ENCODE peak calls at places on chromosomes 16 and 17, in nine cellular contexts. A is GM23338, H is GM23248, I is OCI-LY7, N is neural progenitor cell, M is PC-3, Q is SK-N-SH, P is HCT116, G is MM.1S. O is an unnamed sample.

GRCh38 chr16:14427371-14427948 is 202.6 kb downstream of the PARN start:
- DNase-seq in H (peak; percentile 13), G (no peak), P (no peak), Q (no peak), M (peak; percentile 16), I (no peak), N (no peak), A (no peak), O (no peak)

GRCh38 chr16:85176541-85177447 is 64.5 kb upstream of the CIBAR2 start:
- DNase-seq in Q (peak; percentile 60), M (no peak), A (no peak), I (no peak), P (no peak), H (peak; percentile 56), N (no peak), G (no peak), O (no peak)

GRCh38 chr17:78132086-78132676 is 1.6 kb downstream of the TMC8 start:
- DNase-seq in I (peak; percentile 80), Q (no peak), N (no peak), G (peak; percentile 81), H (no peak), P (no peak), M (peak; percentile 66), A (peak; percentile 77), O (peak; percentile 63)

GRCh38 chr16:81997738-81998137 is 13.5 kb downstream of the SDR42E1 start:
- DNase-seq in A (no peak), H (peak; percentile 82), G (no peak), P (no peak), N (no peak), I (no peak), M (peak; percentile 79), Q (no peak), O (peak; percentile 73)

GRCh38 chr16:58850627-58851024 is 116.5 kb upstream of the GOT2 start:
- DNase-seq in M (no peak), G (no peak), P (no peak), I (no peak), Q (no peak), A (no peak), N (no peak), H (no peak), O (no peak)

GRCh38 chr16:22373662-22374310 is 633 bp downstream of the CDR2 start:
- DNase-seq in Q (peak; percentile 54), N (peak; percentile 77), M (no peak), I (peak; percentile 72), A (peak; percentile 61), P (no peak), H (peak; percentile 79), G (peak; percentile 60), O (peak; percentile 58)

GRCh38 chr16:10827691-10828341 is 9.2 kb upstream of the TVP23A start:
- DNase-seq in I (no peak), Q (no peak), N (no peak), A (no peak), H (peak; percentile 95), G (no peak), M (peak; percentile 64), P (no peak), O (peak; percentile 46)

GRCh38 chr17:10512856-10513255 is 5.5 kb downstream of the MYH1 start:
- DNase-seq in P (no peak), M (no peak), Q (no peak), A (no peak), H (no peak), I (no peak), N (no peak), G (no peak), O (no peak)

GRCh38 chr17:33438136-33438535 is 145.0 kb upstream of the ASIC2 start:
- DNase-seq in A (no peak), Q (no peak), G (no peak), N (no peak), P (no peak), I (no peak), H (no peak), M (no peak), O (peak; percentile 26)

GRCh38 chr17:52138350-52138749 is 20.2 kb downstream of the CA10 start:
- DNase-seq in H (no peak), I (no peak), G (no peak), M (no peak), Q (no peak), N (no peak), A (no peak), P (no peak), O (no peak)

GRCh38 chr16:27776556-27776955 is 226.6 kb downstream of the KATNIP start:
- DNase-seq in G (no peak), P (no peak), I (no peak), Q (no peak), M (no peak), H (no peak), A (no peak), N (no peak), O (no peak)

GRCh38 chr16:2482181-2483107 is 7.5 kb downstream of the TBC1D24 start:
- DNase-seq in N (no peak), M (no peak), I (no peak), P (no peak), G (no peak), H (peak; percentile 92), A (no peak), Q (peak; percentile 91), O (no peak)

GRCh38 chr17:56577810-56578209 is 15.7 kb upstream of the NOG start:
- DNase-seq in G (no peak), I (no peak), P (no peak), Q (no peak), A (peak; percentile 25), N (peak; percentile 59), H (no peak), M (no peak), O (no peak)

GRCh38 chr17:38797828-38798227 is 1.5 kb downstream of the PIP4K2B start:
- DNase-seq in N (no peak), G (no peak), I (no peak), H (peak; percentile 37), M (no peak), A (no peak), P (no peak), Q (no peak), O (no peak)

GRCh38 chr17:19456016-19456927 is 45.2 kb downstream of the RNF112 start:
- DNase-seq in P (no peak), M (no peak), G (no peak), Q (no peak), I (no peak), A (no peak), N (no peak), H (no peak), O (no peak)

GRCh38 chr17:83064732-83065659 is 14.4 kb upstream of the METRNL start:
- DNase-seq in M (peak; percentile 72), P (no peak), I (no peak), N (no peak), A (no peak), Q (no peak), G (no peak), H (no peak), O (no peak)

GRCh38 chr17:56810846-56811775 is 22.6 kb downstream of the C17orf67 start:
- DNase-seq in N (peak; percentile 50), Q (no peak), I (no peak), A (no peak), G (no peak), H (no peak), M (no peak), P (no peak), O (no peak)

GRCh38 chr16:83458612-83459011 is 349.2 kb upstream of the HSBP1 start:
- DNase-seq in G (peak; percentile 6), A (no peak), P (no peak), N (no peak), M (no peak), Q (no peak), I (no peak), H (peak; percentile 81), O (no peak)

GRCh38 chr17:31838641-31839225 is 20.3 kb downstream of the COPRS start:
- DNase-seq in I (no peak), H (peak; percentile 15), G (no peak), A (no peak), M (no peak), P (no peak), N (no peak), Q (no peak), O (no peak)

GRCh38 chr17:72465191-72466024 is 344.6 kb downstream of the SOX9 start:
- DNase-seq in P (peak; percentile 92), M (peak; percentile 99), G (no peak), I (no peak), H (peak; percentile 89), A (no peak), N (no peak), Q (no peak), O (peak; percentile 90)

DNA sequence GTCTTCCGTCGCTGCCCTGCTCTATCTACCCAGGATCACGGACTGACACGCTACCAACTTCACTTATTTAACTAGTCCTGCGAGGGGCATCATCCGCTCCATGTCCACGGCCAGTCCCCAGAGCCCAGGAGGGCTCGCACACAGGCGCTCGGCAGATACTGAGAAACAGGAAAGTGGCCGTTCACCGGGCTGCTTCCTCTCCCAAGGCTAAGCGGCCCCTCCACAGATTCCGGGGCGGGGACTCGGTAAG is 388 bp downstream of the OXLD1 start:
- DNase-seq in H (peak; percentile 53), I (peak; percentile 45), P (no peak), A (peak; percentile 77), G (no peak), N (peak; percentile 81), Q (no peak), M (no peak), O (no peak)
- TF ChIP-seq EZH2phosphoT487 in H (no peak), I (no peak), P (no peak), A (no peak), G (no peak), N (no peak), Q (no peak), M (no peak), O (no peak)

DNA sequence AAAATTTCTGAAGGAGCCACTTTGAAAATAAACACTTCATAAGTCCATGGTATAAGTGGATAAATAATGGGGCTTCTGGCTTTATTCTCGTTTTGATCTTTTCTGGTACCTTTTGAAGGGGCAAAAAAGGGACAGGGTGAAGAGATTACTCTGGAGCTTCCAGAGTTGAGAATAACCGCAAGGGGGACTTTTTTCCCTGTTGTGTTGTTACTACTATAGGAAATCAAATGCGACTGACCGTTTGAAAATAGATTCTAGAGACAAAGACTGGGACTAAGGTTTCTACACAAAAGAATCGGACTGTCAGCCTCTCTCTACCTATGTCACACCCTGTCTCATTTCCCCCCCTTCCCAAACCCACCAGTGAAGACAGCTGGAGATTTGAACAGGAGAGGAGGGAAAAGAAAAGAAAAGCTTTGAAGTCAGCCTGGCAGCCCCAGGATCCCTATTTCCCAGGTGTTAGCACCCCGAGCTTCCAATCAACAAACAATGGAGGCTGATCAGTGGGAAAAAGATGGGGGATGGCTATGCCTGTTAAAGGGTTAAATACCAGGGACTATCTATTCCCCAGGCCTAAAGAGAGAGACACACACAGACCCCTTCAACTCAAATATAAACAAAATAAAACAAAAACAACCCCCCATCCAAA is 8.3 kb downstream of the HOXB4 start:
- DNase-seq in N (no peak), M (no peak), G (no peak), H (no peak), I (no peak), A (no peak), Q (no peak), P (no peak), O (no peak)
- H3K4me1 ChIP-seq in N (no peaks in the 10 kb centered on the region), M (peaks cover 2% of the 10 kb centered on the region), G (no peaks in the 10 kb centered on the region), H (peaks cover 30% of the 10 kb centered on the region), I (no peaks in the 10 kb centered on the region), A (peaks cover 78% of the 10 kb centered on the region), Q (no peaks in the 10 kb centered on the region), P (no peaks in the 10 kb centered on the region), O (peaks cover 14% of the 10 kb centered on the region)

GRCh38 chr16:20317117-20317516 is 10.2 kb downstream of the GP2 start:
- DNase-seq in P (no peak), M (no peak), H (no peak), A (no peak), N (no peak), G (no peak), Q (no peak), I (no peak), O (no peak)
- TF ChIP-seq EZH2phosphoT487 in P (no peak), M (no peak), H (no peak), A (no peak), N (no peak), G (no peak), Q (no peak), I (no peak), O (no peak)

GRCh38 chr17:17844079-17844478 is 7.3 kb upstream of the SREBF1 start:
- DNase-seq in Q (peak; percentile 28), A (no peak), N (no peak), I (no peak), M (no peak), G (no peak), H (no peak), P (no peak), O (no peak)
- H3K4me1 ChIP-seq in Q (peaks cover 6% of the 10 kb centered on the region), A (peaks cover 21% of the 10 kb centered on the region), N (peaks cover 38% of the 10 kb centered on the region), I (peaks cover 30% of the 10 kb centered on the region), M (peaks cover 20% of the 10 kb centered on the region), G (peaks cover 13% of the 10 kb centered on the region), H (peaks cover 21% of the 10 kb centered on the region), P (peaks cover 45% of the 10 kb centered on the region), O (peaks cover 15% of the 10 kb centered on the region)

O was measured in hepatocyte.